ENCODE peak calls at places on chromosomes 4 and X, in four cellular contexts. B is tibial artery, F is heart left ventricle, U is pancreas. X is an unnamed sample. For H3K36me3, the result is how much of the 10 kb centered on the place peaks cover.

GRCh38 chr4:96164814-96165351 is 325.0 kb downstream of the PDHA2 start:
- DNase-seq in B (no peak), F (no peak), U (no peak), X (no peak)

GRCh38 chr4:168063031-168063430 is 29.3 kb upstream of the ANXA10 start:
- DNase-seq in B (no peak), F (no peak), U (no peak), X (no peak)

GRCh38 chrX:11886745-11887144 is 128.7 kb downstream of the MSL3 start:
- DNase-seq in B (no peak), F (no peak), U (no peak), X (no peak)

GRCh38 chr4:99091174-99091573 is 2.6 kb upstream of the ADH5 start:
- DNase-seq in B (no peak), F (no peak), U (no peak), X (no peak)

GRCh38 chr4:155735506-155735905 is 23.3 kb upstream of the GUCY1B1 start:
- DNase-seq in B (no peak), F (no peak), U (no peak), X (no peak)

GRCh38 chrX:150201841-150202240 is 161.3 kb upstream of the MAMLD1 start:
- DNase-seq in B (no peak), F (no peak), U (no peak), X (no peak)

GRCh38 chr4:185640809-185641675 is 105.7 kb upstream of the PDLIM3 start:
- DNase-seq in B (no peak), F (no peak), U (no peak), X (no peak)

GRCh38 chr4:41160010-41160789 is 54.1 kb downstream of the APBB2 start:
- DNase-seq in B (no peak), F (no peak), U (no peak), X (no peak)

GRCh38 chr4:38898245-38898644 is 30.6 kb downstream of the FAM114A1 start:
- DNase-seq in B (no peak), F (no peak), U (no peak), X (no peak)

GRCh38 chrX:134246282-134246681 is 9.3 kb downstream of the CCDC160 start:
- DNase-seq in B (no peak), F (no peak), U (no peak), X (no peak)

GRCh38 chr4:57137261-57137660 is 27.1 kb upstream of the IGFBP7 start:
- DNase-seq in B (no peak), F (no peak), U (no peak), X (no peak)

GRCh38 chr4:35793045-35793722 is 451.1 kb downstream of the ARAP2 start:
- DNase-seq in B (no peak), F (no peak), U (no peak), X (no peak)

GRCh38 chr4:113457886-113458285 is 303.7 kb downstream of the CAMK2D start:
- DNase-seq in B (no peak), F (no peak), U (no peak), X (no peak)

GRCh38 chr4:25656031-25656430 is 380 bp downstream of the SLC34A2 start:
- DNase-seq in B (no peak), F (no peak), U (no peak), X (no peak)

GRCh38 chr4:83651846-83652245 is 115.9 kb downstream of the GPAT3 start:
- DNase-seq in B (no peak), F (no peak), U (no peak), X (no peak)

DNA sequence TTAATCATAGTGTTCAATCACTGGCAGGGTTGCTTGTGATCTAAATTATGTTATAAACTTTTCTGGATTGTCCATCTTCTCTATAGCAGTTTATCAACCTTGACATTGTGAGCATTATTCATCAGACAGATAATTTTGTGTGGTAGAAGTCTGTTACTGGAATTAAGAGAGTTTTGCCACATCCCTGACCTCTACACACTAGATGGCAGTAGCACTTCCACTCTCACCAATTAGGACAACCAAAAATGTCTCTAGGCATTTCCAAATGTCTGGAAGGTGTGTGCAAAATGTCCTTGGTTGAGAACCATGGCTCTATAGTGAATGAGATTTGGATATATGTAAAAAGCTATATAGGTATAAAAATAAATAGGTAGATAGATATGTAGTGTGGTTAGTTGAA is 324.1 kb upstream of the FAM47C start:
- DNase-seq in B (no peak), F (no peak), U (no peak), X (no peak)
- H3K27ac ChIP-seq in B (no peak), F (no peak), U (no peak), X (no peak)

DNA sequence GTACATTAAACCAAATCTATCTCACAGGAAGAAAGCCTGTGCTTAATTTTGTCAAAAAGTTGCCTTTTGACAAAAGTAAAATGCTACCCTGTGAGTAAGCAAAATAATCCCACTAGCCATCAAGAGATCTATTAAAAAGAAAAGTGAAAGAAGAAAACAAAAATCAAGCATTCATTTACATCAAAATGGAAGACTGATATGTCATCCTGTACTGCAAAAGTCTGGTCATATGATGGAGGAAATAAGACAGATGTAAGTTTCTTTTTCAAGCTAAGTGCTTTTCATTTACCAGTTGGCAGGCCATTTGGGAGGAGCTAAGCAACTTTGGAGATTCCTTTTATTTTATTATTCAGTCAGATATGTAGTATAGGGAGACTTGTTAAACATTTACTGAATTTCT is 387.4 kb downstream of the SPOCK3 start:
- DNase-seq in B (no peak), F (no peak), U (no peak), X (no peak)
- H3K36me3 ChIP-seq in B (under half), F (under half), U (under half), X (under half)

GRCh38 chr4:2330119-2331042 is 68.5 kb upstream of the MXD4 start:
- DNase-seq in B (no peak), F (no peak), U (no peak), X (no peak)
- H3K27ac ChIP-seq in B (no peak), F (no peak), U (no peak), X (no peak)

GRCh38 chr4:158964728-158965124 is 138.2 kb upstream of the RAPGEF2 start:
- DNase-seq in B (no peak), F (no peak), U (no peak), X (no peak)

GRCh38 chr4:158970786-158971185 is 132.1 kb upstream of the RAPGEF2 start:
- DNase-seq in B (no peak), F (no peak), U (no peak), X (no peak)

GRCh38 chr4:158965208-158965607 is 137.7 kb upstream of the RAPGEF2 start:
- DNase-seq in B (no peak), F (no peak), U (no peak), X (no peak)

GRCh38 chr4:158964114-158964727 is 138.7 kb upstream of the RAPGEF2 start:
- DNase-seq in B (no peak), F (no peak), U (no peak), X (no peak)

DNA sequence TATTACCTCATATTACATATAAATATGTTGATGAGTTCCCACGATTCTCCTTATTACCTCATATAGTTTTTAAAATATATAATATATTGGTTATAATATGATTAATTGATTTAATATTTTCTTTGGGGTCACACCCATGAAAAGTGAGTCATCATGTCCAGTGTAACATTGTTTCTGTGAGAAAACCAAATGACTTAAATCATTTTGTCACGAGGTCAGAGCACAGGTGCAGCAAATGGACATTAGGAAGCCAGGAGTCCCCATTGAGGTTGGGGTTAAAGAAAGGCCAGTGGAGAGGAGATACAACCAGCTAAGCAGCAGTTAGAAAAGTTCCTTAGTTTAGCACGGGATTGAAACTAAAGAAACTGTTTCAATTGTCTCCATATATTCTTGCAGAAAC is 133.9 kb upstream of the RAPGEF2 start:
- DNase-seq in B (no peak), F (no peak), U (no peak), X (no peak)
- H3K36me3 ChIP-seq in B (under half), F (under half), U (under half), X (under half)

GRCh38 chr4:152106113-152106763 is 345.4 kb upstream of the GATB start:
- DNase-seq in B (peak), F (no peak), U (peak), X (peak)
- H3K27ac ChIP-seq in B (no peak), F (peak), U (no peak), X (no peak)

GRCh38 chr4:61753739-61754138 is 553.6 kb downstream of the ADGRL3 start:
- DNase-seq in B (no peak), F (no peak), U (no peak), X (no peak)
- H3K36me3 ChIP-seq in B (under half), F (under half), U (under half), X (under half)